ENCODE peak calls at places on chromosomes 12 and 14, in eight cellular contexts. U, H, Z, T, V, X, Q and P are unnamed samples.
A peak's percentile ranks its signal among the peaks of the same experiment; 100 is the strongest.

GRCh38 chr12:55188974-55189556 is 31.8 kb upstream of the OR10A7 start:
- DNase-seq in U (no peak), H (peak; percentile 47), Z (peak; percentile 21), T (no peak), V (peak; percentile 89), X (no peak), Q (no peak), P (no peak)

GRCh38 chr14:31164115-31164514 is 43.5 kb downstream of the HECTD1 start:
- DNase-seq in U (no peak), H (no peak), Z (no peak), T (no peak), V (peak; percentile 53), X (no peak), Q (no peak), P (no peak)

GRCh38 chr12:65657635-65658034 is 166.6 kb upstream of the HMGA2 start:
- DNase-seq in U (no peak), H (no peak), Z (no peak), T (no peak), V (peak; percentile 43), X (no peak), Q (no peak), P (no peak)

GRCh38 chr14:99774526-99775307 is 18.5 kb upstream of the EML1 start:
- DNase-seq in U (peak; percentile 56), H (no peak), Z (peak; percentile 46), T (no peak), V (peak; percentile 15), X (peak; percentile 36), Q (no peak), P (peak; percentile 64)

GRCh38 chr12:5451251-5451650 is 19.3 kb downstream of the NTF3 start:
- DNase-seq in U (no peak), H (no peak), Z (no peak), T (no peak), V (no peak), X (no peak), Q (no peak), P (no peak)

GRCh38 chr12:111438501-111438900 is 32.8 kb downstream of the SH2B3 start:
- DNase-seq in U (no peak), H (peak; percentile 46), Z (peak; percentile 50), T (peak; percentile 77), V (peak; percentile 23), X (peak; percentile 48), Q (no peak), P (no peak)

GRCh38 chr12:42299392-42300308 is 26.2 kb downstream of the ZCRB1 start:
- DNase-seq in U (no peak), H (no peak), Z (no peak), T (no peak), V (peak; percentile 30), X (no peak), Q (no peak), P (no peak)

GRCh38 chr12:121990692-121991603 is 30.7 kb upstream of the BCL7A start:
- DNase-seq in U (no peak), H (peak; percentile 48), Z (no peak), T (no peak), V (peak; percentile 94), X (no peak), Q (no peak), P (no peak)

GRCh38 chr14:96852823-96853422 is 55.7 kb downstream of the VRK1 start:
- DNase-seq in U (no peak), H (no peak), Z (no peak), T (no peak), V (peak; percentile 52), X (no peak), Q (no peak), P (no peak)

GRCh38 chr12:103966736-103967135 is 1.1 kb downstream of the TDG start:
- DNase-seq in U (no peak), H (no peak), Z (no peak), T (no peak), V (no peak), X (no peak), Q (no peak), P (no peak)

GRCh38 chr12:25977047-25977446 is 18.6 kb downstream of the RASSF8 start:
- DNase-seq in U (no peak), H (no peak), Z (no peak), T (no peak), V (no peak), X (no peak), Q (no peak), P (no peak)

GRCh38 chr14:54652188-54652889 is 85.4 kb downstream of the SAMD4A start:
- DNase-seq in U (peak; percentile 84), H (peak; percentile 81), Z (peak; percentile 72), T (peak; percentile 62), V (peak; percentile 100), X (peak; percentile 74), Q (peak; percentile 47), P (peak; percentile 74)

GRCh38 chr12:3809357-3810015 is 56.6 kb upstream of the CRACR2A start:
- DNase-seq in U (no peak), H (no peak), Z (no peak), T (no peak), V (peak; percentile 13), X (no peak), Q (no peak), P (no peak)

GRCh38 chr12:3805058-3805457 is 52.1 kb upstream of the CRACR2A start:
- DNase-seq in U (no peak), H (no peak), Z (no peak), T (no peak), V (no peak), X (no peak), Q (no peak), P (no peak)

GRCh38 chr12:3810016-3810370 is 57.1 kb upstream of the CRACR2A start:
- DNase-seq in U (no peak), H (no peak), Z (no peak), T (no peak), V (no peak), X (no peak), Q (no peak), P (no peak)

GRCh38 chr12:3815096-3815766 is 58.0 kb downstream of the PARP11 start:
- DNase-seq in U (no peak), H (no peak), Z (no peak), T (no peak), V (no peak), X (no peak), Q (no peak), P (no peak)

DNA sequence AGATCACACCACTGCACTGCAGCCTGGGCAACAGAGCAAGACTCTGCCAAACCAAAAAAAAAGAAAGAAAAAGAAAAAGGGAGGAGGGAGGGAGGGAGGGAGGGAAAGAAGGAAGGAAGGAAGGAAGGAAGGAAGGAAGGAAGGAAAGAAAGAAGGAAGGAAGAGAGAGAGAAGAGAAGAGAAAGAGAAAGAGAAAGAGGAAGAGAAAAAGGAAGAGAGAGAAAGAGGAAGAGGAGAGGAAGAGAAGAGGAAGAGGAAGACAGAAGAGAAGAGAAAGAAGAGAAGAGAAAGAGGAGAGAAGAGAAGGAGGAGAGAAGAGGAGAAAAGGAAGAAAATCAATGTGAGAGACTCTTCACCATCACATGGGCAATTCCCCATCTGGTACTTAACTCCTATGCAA is 57.6 kb upstream of the CRACR2A start:
- DNase-seq in U (no peak), H (no peak), Z (no peak), T (no peak), V (no peak), X (no peak), Q (no peak), P (no peak)
- H3K4me1 ChIP-seq in U (no peaks in the 10 kb centered on the region), H (no peaks in the 10 kb centered on the region), Z (no peaks in the 10 kb centered on the region), T (no peaks in the 10 kb centered on the region), V (no peaks in the 10 kb centered on the region), X (no peaks in the 10 kb centered on the region), Q (no peaks in the 10 kb centered on the region), P (peaks cover 1% of the 10 kb centered on the region)

GRCh38 chr14:64289571-64289970 is 4.6 kb downstream of the ESR2 start:
- DNase-seq in U (no peak), H (no peak), Z (no peak), T (no peak), V (no peak), X (no peak), Q (no peak), P (no peak)

GRCh38 chr14:64292197-64292596 is 2.0 kb downstream of the ESR2 start:
- DNase-seq in U (no peak), H (no peak), Z (no peak), T (no peak), V (no peak), X (no peak), Q (no peak), P (no peak)

GRCh38 chr14:64296561-64296960 is 2.4 kb upstream of the ESR2 start:
- DNase-seq in U (no peak), H (no peak), Z (no peak), T (no peak), V (peak; percentile 56), X (no peak), Q (no peak), P (no peak)

GRCh38 chr14:64294672-64295413 is 672 bp upstream of the ESR2 start:
- DNase-seq in U (peak; percentile 68), H (peak; percentile 82), Z (peak; percentile 89), T (peak; percentile 86), V (peak; percentile 78), X (peak; percentile 84), Q (peak; percentile 88), P (peak; percentile 85)

GRCh38 chr14:64293976-64294671 is at the start of gene ESR2:
- DNase-seq in U (peak; percentile 19), H (no peak), Z (peak; percentile 45), T (peak; percentile 63), V (peak; percentile 29), X (peak; percentile 31), Q (peak; percentile 29), P (peak; percentile 58)
- TF ChIP-seq CTCF in U (no peak), H (no peak), Z (peak; percentile 26), T (no peak), V (peak; percentile 50), X (no peak), Q (no peak), P (peak; percentile 12)

DNA sequence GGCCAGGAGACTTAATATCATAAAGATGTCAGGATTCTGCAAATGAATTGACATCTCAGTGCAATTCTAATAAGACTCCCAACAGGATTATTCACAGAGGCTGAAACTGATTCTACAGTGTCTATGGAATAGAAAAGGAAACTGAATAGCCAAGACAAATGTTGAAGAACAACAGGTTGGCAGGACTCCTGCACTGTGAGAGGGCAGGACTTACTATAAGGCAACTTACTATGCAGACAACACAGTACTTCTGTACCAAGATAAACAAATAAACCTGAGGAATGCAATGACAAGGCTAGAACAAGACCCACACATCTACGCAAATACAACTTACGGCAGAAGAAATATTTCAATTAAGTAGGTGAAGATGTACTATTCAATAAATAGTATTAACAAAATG is 132.2 kb upstream of the FKBP4 start:
- DNase-seq in U (no peak), H (no peak), Z (no peak), T (no peak), V (no peak), X (no peak), Q (no peak), P (no peak)
- H3K36me3 ChIP-seq in U (peaks cover 87% of the 10 kb centered on the region), H (peaks cover 2% of the 10 kb centered on the region), Z (no peaks in the 10 kb centered on the region), T (no peaks in the 10 kb centered on the region), V (no peaks in the 10 kb centered on the region), X (peaks cover 6% of the 10 kb centered on the region), Q (no peaks in the 10 kb centered on the region), P (no peaks in the 10 kb centered on the region)

DNA sequence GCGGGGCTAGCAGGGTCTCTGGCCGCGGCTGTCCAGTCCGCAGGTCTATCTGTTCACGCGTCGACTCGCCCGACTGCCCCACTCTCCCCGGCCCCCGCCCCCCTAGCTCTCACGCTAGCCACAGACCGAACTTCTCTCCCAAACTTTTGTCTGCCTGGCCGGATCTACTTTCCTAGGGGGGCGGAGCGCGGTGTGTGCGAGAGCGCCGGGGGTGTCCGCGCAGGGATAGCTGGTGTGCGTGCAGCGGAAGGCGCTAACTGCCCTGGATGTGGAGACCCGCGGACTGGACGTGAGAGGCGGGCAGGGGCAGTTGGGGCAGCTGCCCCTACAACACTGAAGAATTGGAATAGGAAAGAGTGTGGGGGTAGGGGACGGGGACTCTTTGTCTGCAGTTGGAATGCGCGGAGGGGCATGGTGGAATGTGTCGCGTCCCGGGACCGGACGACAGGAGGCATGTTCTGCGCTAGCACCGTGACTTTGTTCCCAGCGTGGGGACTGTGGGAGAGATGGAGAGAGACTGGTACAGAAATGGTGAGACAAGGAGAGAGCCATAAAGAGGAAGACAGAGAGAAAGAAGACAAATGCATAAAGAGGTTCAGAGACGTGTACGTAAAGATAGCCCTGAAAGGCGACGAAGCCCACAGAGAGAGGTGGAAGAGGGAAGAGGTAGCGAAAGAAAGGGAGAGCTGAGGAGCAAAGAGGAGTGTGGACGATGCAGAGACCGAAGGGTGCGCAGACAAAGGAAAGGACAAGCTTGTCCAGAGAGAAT is at the start of gene AJUBA:
- DNase-seq in U (peak; percentile 93), H (peak; percentile 92), Z (peak; percentile 86), T (peak; percentile 87), V (peak; percentile 90), X (peak; percentile 82), Q (peak; percentile 83), P (peak; percentile 95)
- H3K4me1 ChIP-seq in U (peaks cover 59% of the 10 kb centered on the region), H (peaks cover 16% of the 10 kb centered on the region), Z (peaks cover 54% of the 10 kb centered on the region), T (peaks cover 26% of the 10 kb centered on the region), V (peaks cover 25% of the 10 kb centered on the region), X (peaks cover 60% of the 10 kb centered on the region), Q (peaks cover 23% of the 10 kb centered on the region), P (peaks cover 12% of the 10 kb centered on the region)